ENCODE peak calls at places on chromosomes 13 and 19, in nine cellular contexts. S, I, U, M, B, R, G, V and Y are unnamed samples.

GRCh38 chr13:113976711-113977684 is 3.1 kb upstream of the C13orf46 start:
- DNase-seq in S (peak), I (no peak), U (no peak), M (no peak), B (no peak), R (no peak), G (no peak), V (no peak), Y (no peak)

GRCh38 chr19:6260912-6261636 is 18.7 kb downstream of the MLLT1 start:
- DNase-seq in S (no peak), I (no peak), U (no peak), M (no peak), B (no peak), R (no peak), G (peak), V (peak), Y (no peak)

GRCh38 chr13:47903836-47904235 is 97.2 kb downstream of the SUCLA2 start:
- DNase-seq in S (peak), I (no peak), U (no peak), M (no peak), B (no peak), R (no peak), G (no peak), V (no peak), Y (peak)

GRCh38 chr13:30340367-30341184 is 33.2 kb upstream of the KATNAL1 start:
- DNase-seq in S (peak), I (no peak), U (no peak), M (peak), B (no peak), R (no peak), G (no peak), V (no peak), Y (no peak)

GRCh38 chr19:3112375-3113099 is 18.4 kb downstream of the GNA11 start:
- DNase-seq in S (no peak), I (no peak), U (no peak), M (no peak), B (no peak), R (no peak), G (no peak), V (no peak), Y (no peak)

GRCh38 chr13:31053098-31053497 is 108.6 kb downstream of the HSPH1 start:
- DNase-seq in S (peak), I (no peak), U (no peak), M (peak), B (no peak), R (no peak), G (no peak), V (no peak), Y (no peak)

GRCh38 chr19:29942404-29943261 is 594 bp downstream of the URI1 start:
- DNase-seq in S (peak), I (no peak), U (no peak), M (peak), B (peak), R (peak), G (peak), V (peak), Y (no peak)

GRCh38 chr19:50252111-50252886 is 48.9 kb downstream of the MYH14 start:
- DNase-seq in S (no peak), I (no peak), U (no peak), M (no peak), B (no peak), R (no peak), G (peak), V (peak), Y (no peak)

GRCh38 chr13:43573361-43573740 is 213.4 kb downstream of the ENOX1 start:
- DNase-seq in S (peak), I (no peak), U (no peak), M (no peak), B (no peak), R (no peak), G (no peak), V (no peak), Y (no peak)

GRCh38 chr19:17575871-17576757 is 20.7 kb downstream of the COLGALT1 start:
- DNase-seq in S (no peak), I (no peak), U (no peak), M (no peak), B (no peak), R (no peak), G (no peak), V (no peak), Y (no peak)

GRCh38 chr13:25608181-25608580 is 236.4 kb downstream of the ATP8A2 start:
- DNase-seq in S (no peak), I (no peak), U (no peak), M (no peak), B (peak), R (no peak), G (no peak), V (no peak), Y (peak)

GRCh38 chr13:106433066-106433465 is 102.4 kb downstream of the EFNB2 start:
- DNase-seq in S (peak), I (no peak), U (no peak), M (no peak), B (no peak), R (no peak), G (no peak), V (no peak), Y (no peak)

GRCh38 chr13:27830010-27830409 is 37.7 kb downstream of the GSX1 start:
- DNase-seq in S (peak), I (no peak), U (no peak), M (peak), B (no peak), R (peak), G (peak), V (peak), Y (no peak)

GRCh38 chr19:3382460-3383100 is 16.2 kb downstream of the NFIC start:
- DNase-seq in S (no peak), I (no peak), U (no peak), M (no peak), B (no peak), R (no peak), G (no peak), V (no peak), Y (no peak)

GRCh38 chr13:55347528-55347927 is 1793.2 kb upstream of the PRR20A start:
- DNase-seq in S (no peak), I (no peak), U (no peak), M (no peak), B (no peak), R (no peak), G (no peak), V (no peak), Y (no peak)

GRCh38 chr19:17624314-17624991 is 63.7 kb downstream of the UNC13A start:
- DNase-seq in S (no peak), I (no peak), U (no peak), M (no peak), B (no peak), R (no peak), G (no peak), V (no peak), Y (no peak)

GRCh38 chr19:19782783-19783182 is 38.8 kb downstream of the ZNF506 start:
- DNase-seq in S (no peak), I (no peak), U (no peak), M (no peak), B (no peak), R (no peak), G (no peak), V (no peak), Y (no peak)

GRCh38 chr13:108495686-108496363 is 133.6 kb upstream of the MYO16 start:
- DNase-seq in S (no peak), I (no peak), U (no peak), M (no peak), B (no peak), R (no peak), G (peak), V (no peak), Y (no peak)

GRCh38 chr13:37648604-37649003 is 50.0 kb upstream of the POSTN start:
- DNase-seq in S (peak), I (no peak), U (no peak), M (no peak), B (no peak), R (no peak), G (no peak), V (no peak), Y (no peak)

GRCh38 chr13:70253834-70254233 is 145.6 kb upstream of the KLHL1 start:
- DNase-seq in S (no peak), I (peak), U (no peak), M (no peak), B (peak), R (no peak), G (no peak), V (no peak), Y (peak)

GRCh38 chr13:48975101-48975925 is at the start of gene FNDC3A:
- DNase-seq in S (peak), I (peak), U (no peak), M (peak), B (peak), R (peak), G (peak), V (peak), Y (peak)

GRCh38 chr19:38666662-38667448 is 19.4 kb downstream of the ACTN4 start:
- DNase-seq in S (peak), I (no peak), U (no peak), M (no peak), B (no peak), R (no peak), G (no peak), V (peak), Y (no peak)

GRCh38 chr19:47663911-47664771 is 49.1 kb upstream of the EHD2 start:
- DNase-seq in S (peak), I (no peak), U (peak), M (peak), B (no peak), R (no peak), G (no peak), V (no peak), Y (no peak)

GRCh38 chr19:46241676-46242075 is 12.1 kb downstream of the IGFL1 start:
- DNase-seq in S (no peak), I (no peak), U (no peak), M (no peak), B (no peak), R (no peak), G (no peak), V (no peak), Y (no peak)

GRCh38 chr13:99464441-99464949 is 36.8 kb upstream of the TM9SF2 start:
- DNase-seq in S (peak), I (no peak), U (no peak), M (no peak), B (no peak), R (no peak), G (no peak), V (no peak), Y (no peak)

GRCh38 chr19:33621811-33622504 is at the start of gene CHST8:
- DNase-seq in S (peak), I (no peak), U (no peak), M (no peak), B (peak), R (no peak), G (peak), V (peak), Y (no peak)

GRCh38 chr13:35733832-35734231 is 257.3 kb upstream of the MAB21L1 start:
- DNase-seq in S (no peak), I (no peak), U (no peak), M (peak), B (no peak), R (no peak), G (no peak), V (no peak), Y (no peak)

GRCh38 chr19:44566984-44567383 is 37.5 kb upstream of the CEACAM20 start:
- DNase-seq in S (no peak), I (no peak), U (no peak), M (no peak), B (no peak), R (no peak), G (no peak), V (no peak), Y (no peak)